ENCODE peak calls at places on chromosome 10, in nine cellular contexts. Q is dorsolateral prefrontal cortex; N is astrocyte of the spinal cord; C is fibroblast of pulmonary artery; Y is fibroblast of the aortic adventitia; F is upper lobe of right lung; S is MCF 10A; X is HFFc6; M is activated CD8-positive, alpha-beta T cell treated with anti-CD3 and anti-CD28 coated beads for 36 hours. T is an unnamed sample.

GRCh38 chr10:3852147-3852904 is 67.3 kb upstream of the KLF6 start:
- DNase-seq in Q (peak; percentile 76), M (peak; percentile 85), Y (peak; percentile 97), F (peak; percentile 83), C (peak; percentile 98), S (peak; percentile 94), X (peak; percentile 98), N (peak; percentile 99), T (peak; percentile 91)

GRCh38 chr10:47261556-47261955 is 38.4 kb upstream of the GDF10 start:
- DNase-seq in Y (no peak), C (no peak), N (no peak), X (no peak), M (no peak), S (no peak), F (no peak), Q (no peak), T (no peak)

GRCh38 chr10:109696981-109697775 is 226.1 kb downstream of the XPNPEP1 start:
- DNase-seq in Q (no peak), N (no peak), M (no peak), X (no peak), C (no peak), S (no peak), Y (no peak), F (no peak), T (no peak)

GRCh38 chr10:67665491-67665890 is 30.5 kb downstream of the CTNNA3 start:
- DNase-seq in Y (no peak), Q (peak; percentile 67), S (peak; percentile 36), C (no peak), F (no peak), X (no peak), N (no peak), M (no peak), T (no peak)

GRCh38 chr10:105837951-105838350 is 1196.9 kb downstream of the SORCS3 start:
- DNase-seq in N (peak; percentile 34), X (no peak), F (no peak), Q (no peak), C (peak; percentile 39), M (no peak), S (peak; percentile 44), Y (peak; percentile 3), T (no peak)

GRCh38 chr10:69045441-69046300 is 42.2 kb upstream of the SRGN start:
- DNase-seq in X (no peak), N (no peak), S (peak; percentile 70), C (peak; percentile 84), Y (peak; percentile 79), M (peak; percentile 56), F (no peak), Q (no peak), T (peak; percentile 87)

GRCh38 chr10:1160561-1160961 is 104.4 kb downstream of the WDR37 start:
- DNase-seq in N (no peak), Y (no peak), C (no peak), F (peak; percentile 46), S (no peak), Q (no peak), M (no peak), X (no peak), T (no peak)

GRCh38 chr10:14691359-14691758 is 83.3 kb downstream of the FAM107B start:
- DNase-seq in X (no peak), F (no peak), Q (no peak), Y (no peak), N (no peak), C (no peak), S (no peak), M (no peak), T (no peak)

GRCh38 chr10:58394471-58394870 is 9.3 kb downstream of the TFAM start:
- DNase-seq in Y (no peak), Q (no peak), M (no peak), F (no peak), C (no peak), S (no peak), X (no peak), N (no peak), T (no peak)

DNA sequence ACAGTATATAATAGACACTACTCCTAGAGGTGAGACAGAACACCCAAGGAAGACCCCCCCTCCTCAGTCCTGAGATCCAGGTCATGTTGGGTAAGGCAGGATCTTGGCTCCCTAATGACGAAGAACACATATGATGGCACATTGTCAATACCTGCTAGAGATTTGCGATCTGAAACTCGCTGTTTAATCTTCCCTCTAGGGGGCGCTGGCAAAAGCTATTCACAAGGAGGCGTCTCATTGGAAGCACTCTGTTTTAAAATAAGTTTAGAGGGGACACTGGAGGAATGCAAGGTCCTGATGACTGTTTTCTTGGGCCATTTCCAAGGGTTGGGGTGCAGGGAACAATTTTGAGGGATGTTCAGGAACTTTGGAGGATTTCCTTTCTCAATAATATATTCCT is 1013.7 kb upstream of the MBL2 start:
- DNase-seq in M (no peak), X (no peak), F (no peak), Q (no peak), Y (no peak), S (peak; percentile 14), N (no peak), C (no peak), T (no peak)
- TF ChIP-seq CTCF in M (no peak), X (peak; percentile 16), F (peak; percentile 16), Q (no peak), Y (no peak), S (peak; percentile 30), N (no peak), C (no peak), T (no peak)

GRCh38 chr10:130786365-130786966 is 525.1 kb downstream of the TCERG1L start:
- DNase-seq in Y (no peak), S (no peak), C (no peak), M (no peak), Q (no peak), F (no peak), X (no peak), N (no peak), T (no peak)

GRCh38 chr10:130787252-130787651 is 524.3 kb downstream of the TCERG1L start:
- DNase-seq in Q (no peak), F (no peak), S (no peak), N (no peak), C (no peak), X (no peak), M (no peak), Y (no peak), T (no peak)

GRCh38 chr10:130784326-130784725 is 527.2 kb downstream of the TCERG1L start:
- DNase-seq in Y (no peak), C (no peak), S (no peak), M (no peak), F (no peak), N (no peak), Q (no peak), X (no peak), T (no peak)

GRCh38 chr10:130778166-130778545 is 533.4 kb downstream of the TCERG1L start:
- DNase-seq in X (no peak), M (no peak), S (no peak), C (no peak), Y (no peak), F (no peak), Q (peak; percentile 17), N (no peak), T (peak; percentile 20)

GRCh38 chr10:130782467-130782866 is 529.1 kb downstream of the TCERG1L start:
- DNase-seq in S (no peak), Q (no peak), Y (no peak), M (no peak), C (no peak), X (no peak), N (no peak), F (no peak), T (no peak)
- TF ChIP-seq CTCF in S (no peak), Q (no peak), Y (no peak), M (no peak), C (no peak), X (no peak), N (no peak), F (no peak), T (no peak)

GRCh38 chr10:31187607-31188210 is 131.3 kb upstream of the ZEB1 start:
- DNase-seq in S (no peak), X (no peak), C (no peak), N (no peak), Q (no peak), M (no peak), Y (no peak), F (no peak), T (no peak)

GRCh38 chr10:31187182-31187581 is 131.8 kb upstream of the ZEB1 start:
- DNase-seq in C (no peak), Y (no peak), N (no peak), X (no peak), S (no peak), F (no peak), M (no peak), Q (no peak), T (no peak)

GRCh38 chr10:31188792-31189406 is 130.1 kb upstream of the ZEB1 start:
- DNase-seq in F (no peak), N (peak; percentile 30), Y (peak; percentile 42), X (peak; percentile 35), C (no peak), Q (no peak), M (no peak), S (no peak), T (no peak)

GRCh38 chr10:31190488-31190887 is 128.5 kb upstream of the ZEB1 start:
- DNase-seq in Q (no peak), Y (no peak), N (no peak), X (no peak), M (no peak), S (no peak), F (no peak), C (no peak), T (no peak)

DNA sequence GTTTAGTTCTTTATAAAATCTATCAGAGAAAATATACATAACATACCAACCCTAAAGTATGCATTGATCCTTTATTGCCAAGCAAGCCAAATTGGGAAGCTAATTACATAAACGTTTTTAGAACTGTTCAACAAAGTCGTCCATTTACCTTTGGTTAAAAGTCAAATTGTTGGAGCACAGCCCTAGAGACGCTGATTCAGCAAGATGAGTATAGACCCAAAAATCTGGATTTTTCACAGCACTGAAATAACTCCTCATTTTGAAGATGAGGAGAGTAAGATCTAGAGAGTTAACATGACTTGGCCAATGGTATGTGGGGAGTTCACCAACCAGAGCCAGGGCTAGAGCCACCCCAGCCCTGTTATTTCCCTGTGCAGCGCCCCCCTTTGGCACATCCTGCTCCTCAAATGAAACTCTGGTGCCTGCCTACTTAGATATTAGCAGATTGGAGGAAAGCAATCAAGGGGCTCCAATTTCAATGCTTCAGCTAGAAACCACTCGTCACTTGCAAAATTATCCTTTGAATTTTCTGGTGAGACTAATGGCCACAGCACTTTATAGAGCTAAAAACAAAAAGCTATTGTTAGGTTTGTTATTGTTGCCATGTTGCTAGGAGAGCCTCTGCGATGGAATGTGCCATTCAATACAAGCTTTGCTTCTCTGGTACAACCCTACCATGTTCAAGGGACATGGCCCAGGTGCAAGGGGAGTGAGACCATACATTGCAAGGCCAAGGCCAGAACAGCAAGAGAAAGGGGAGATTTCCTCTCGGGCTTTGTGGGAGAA is 132.6 kb upstream of the ZEB1 start:
- DNase-seq in S (no peak), Y (no peak), N (peak; percentile 40), X (no peak), Q (no peak), F (no peak), M (no peak), C (peak; percentile 42), T (no peak)
- TF ChIP-seq CTCF in S (no peak), Y (no peak), N (peak; percentile 8), X (peak; percentile 22), Q (no peak), F (no peak), M (no peak), C (no peak), T (peak; percentile 12)

DNA sequence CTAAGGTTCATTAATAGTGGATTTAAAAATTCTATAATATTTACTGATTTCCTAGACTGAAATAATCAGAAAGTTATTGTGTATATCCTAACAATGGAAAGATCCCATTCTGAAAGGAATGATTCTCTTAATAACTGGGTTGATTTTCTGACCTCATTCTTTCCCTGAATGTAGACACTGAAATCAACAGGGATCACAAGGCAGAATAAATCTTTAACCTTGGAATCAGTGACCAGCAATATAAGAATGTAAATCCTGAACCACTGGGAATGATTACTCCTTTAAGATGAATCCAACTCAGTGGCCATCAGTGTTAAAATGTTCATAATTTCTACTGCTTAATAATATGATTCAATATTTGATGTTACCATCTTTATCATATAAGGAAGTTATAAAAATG is 47.6 kb downstream of the ANKRD26 start:
- DNase-seq in F (no peak), Q (no peak), N (no peak), S (no peak), X (no peak), Y (no peak), M (no peak), C (no peak), T (no peak)
- TF ChIP-seq CTCF in F (no peak), Q (no peak), N (no peak), S (no peak), X (no peak), Y (no peak), M (no peak), C (no peak), T (no peak)

T was measured in CD14-positive monocyte.